ENCODE peak calls at places on chromosome 16, in eight cellular contexts. X is AG04450, T is prostate gland, P is SK-N-MC, B is right atrium auricular region, M is GM23338, L is HepG2, Q is left lung. O is an unnamed sample.

GRCh38 chr16:11841026-11841425 is 10.3 kb downstream of the RSL1D1 start:
- DNase-seq in X (no peak), T (no peak), P (no peak), B (no peak), M (no peak), L (no peak), Q (no peak), O (no peak)

GRCh38 chr16:47311738-47312505 is 148.9 kb downstream of the ITFG1 start:
- DNase-seq in X (no peak), T (no peak), P (no peak), B (no peak), M (peak), L (no peak), Q (no peak), O (peak)

GRCh38 chr16:56972403-56972802 is 10.7 kb downstream of the CETP start:
- DNase-seq in X (no peak), T (no peak), P (no peak), B (no peak), M (no peak), L (no peak), Q (no peak), O (no peak)

GRCh38 chr16:56848955-56849689 is 15.9 kb upstream of the SLC12A3 start:
- DNase-seq in X (no peak), T (no peak), P (no peak), B (no peak), M (no peak), L (peak), Q (no peak), O (no peak)

GRCh38 chr16:9849697-9850245 is 332.5 kb downstream of the GRIN2A start:
- DNase-seq in X (no peak), T (no peak), P (no peak), B (no peak), M (no peak), L (no peak), Q (no peak), O (no peak)

GRCh38 chr16:88639231-88640038 is 1.1 kb downstream of the IL17C start:
- DNase-seq in X (no peak), T (no peak), P (no peak), B (no peak), M (peak), L (no peak), Q (no peak), O (no peak)

GRCh38 chr16:28573738-28574718 is 20.3 kb downstream of the SGF29 start:
- DNase-seq in X (no peak), T (no peak), P (no peak), B (no peak), M (no peak), L (no peak), Q (peak), O (no peak)

GRCh38 chr16:89361756-89362155 is 128.6 kb downstream of the ANKRD11 start:
- DNase-seq in X (no peak), T (no peak), P (no peak), B (no peak), M (no peak), L (no peak), Q (no peak), O (no peak)

GRCh38 chr16:82031116-82032084 is 3.7 kb upstream of the HSD17B2 start:
- DNase-seq in X (peak), T (peak), P (peak), B (no peak), M (peak), L (peak), Q (no peak), O (peak)

GRCh38 chr16:89320717-89321501 is 103.4 kb downstream of the ZNF778 start:
- DNase-seq in X (no peak), T (no peak), P (no peak), B (no peak), M (peak), L (no peak), Q (no peak), O (no peak)

GRCh38 chr16:31223044-31223443 is 6.1 kb upstream of the PYDC1 start:
- DNase-seq in X (no peak), T (no peak), P (no peak), B (no peak), M (no peak), L (no peak), Q (no peak), O (no peak)

GRCh38 chr16:19384656-19385055 is 33.0 kb upstream of the TMC5 start:
- DNase-seq in X (no peak), T (peak), P (no peak), B (no peak), M (no peak), L (no peak), Q (peak), O (no peak)

GRCh38 chr16:53372942-53373871 is 61.1 kb upstream of the RBL2 start:
- DNase-seq in X (no peak), T (peak), P (no peak), B (no peak), M (peak), L (no peak), Q (peak), O (no peak)

GRCh38 chr16:6611535-6611934 is 721.1 kb upstream of the RBFOX1 start:
- DNase-seq in X (no peak), T (no peak), P (no peak), B (no peak), M (peak), L (no peak), Q (no peak), O (no peak)

GRCh38 chr16:79740153-79740720 is 139.7 kb upstream of the MAF start:
- DNase-seq in X (no peak), T (no peak), P (no peak), B (no peak), M (no peak), L (peak), Q (no peak), O (no peak)

GRCh38 chr16:81445143-81445922 is 725 bp downstream of the CMIP start:
- DNase-seq in X (no peak), T (no peak), P (no peak), B (no peak), M (peak), L (no peak), Q (no peak), O (no peak)

GRCh38 chr16:11689031-11689840 is 21.0 kb downstream of the SNN start:
- DNase-seq in X (no peak), T (no peak), P (no peak), B (peak), M (no peak), L (no peak), Q (no peak), O (no peak)

GRCh38 chr16:87414251-87414680 is 22.1 kb downstream of the MAP1LC3B start:
- DNase-seq in X (no peak), T (no peak), P (no peak), B (no peak), M (no peak), L (no peak), Q (no peak), O (no peak)

GRCh38 chr16:89188064-89188441 is 12.3 kb downstream of the SLC22A31 start:
- DNase-seq in X (no peak), T (no peak), P (no peak), B (no peak), M (no peak), L (no peak), Q (peak), O (no peak)

GRCh38 chr16:66446737-66447136 is 19.6 kb downstream of the BEAN1 start:
- DNase-seq in X (no peak), T (no peak), P (no peak), B (no peak), M (no peak), L (no peak), Q (no peak), O (no peak)

GRCh38 chr16:11612110-11612981 is 25.6 kb upstream of the LITAF start:
- DNase-seq in X (no peak), T (no peak), P (no peak), B (no peak), M (peak), L (peak), Q (peak), O (no peak)

GRCh38 chr16:75763250-75763649 is 37.0 kb upstream of the CPHXL start:
- DNase-seq in X (no peak), T (no peak), P (no peak), B (no peak), M (peak), L (no peak), Q (no peak), O (no peak)

GRCh38 chr16:17277981-17278381 is 192.8 kb downstream of the XYLT1 start:
- DNase-seq in X (no peak), T (peak), P (no peak), B (no peak), M (peak), L (peak), Q (no peak), O (no peak)

GRCh38 chr16:21652451-21652850 is at the start of gene IGSF6:
- DNase-seq in X (no peak), T (no peak), P (no peak), B (no peak), M (no peak), L (no peak), Q (no peak), O (no peak)

GRCh38 chr16:53908731-53909130 is 204.8 kb downstream of the FTO start:
- DNase-seq in X (peak), T (no peak), P (no peak), B (no peak), M (no peak), L (no peak), Q (no peak), O (no peak)

GRCh38 chr16:83968891-83969672 is 1.0 kb downstream of the NECAB2 start:
- DNase-seq in X (no peak), T (no peak), P (no peak), B (no peak), M (peak), L (no peak), Q (no peak), O (no peak)

GRCh38 chr16:11639925-11640899 is 28.0 kb upstream of the SNN start:
- DNase-seq in X (peak), T (peak), P (peak), B (peak), M (peak), L (peak), Q (peak), O (peak)

GRCh38 chr16:56830669-56831068 is 34.3 kb upstream of the SLC12A3 start:
- DNase-seq in X (no peak), T (no peak), P (no peak), B (no peak), M (no peak), L (no peak), Q (no peak), O (no peak)

GRCh38 chr16:47143677-47144558 is at the start of gene NETO2:
- DNase-seq in X (no peak), T (peak), P (no peak), B (no peak), M (peak), L (peak), Q (peak), O (no peak)

GRCh38 chr16:51276335-51276734 is 125.3 kb upstream of the SALL1 start:
- DNase-seq in X (no peak), T (no peak), P (no peak), B (no peak), M (no peak), L (no peak), Q (no peak), O (no peak)

GRCh38 chr16:19859603-19860002 is 25.0 kb downstream of the GPRC5B start:
- DNase-seq in X (no peak), T (no peak), P (no peak), B (no peak), M (peak), L (no peak), Q (no peak), O (no peak)

GRCh38 chr16:84603115-84603816 is 14.6 kb downstream of the COTL1 start:
- DNase-seq in X (peak), T (no peak), P (no peak), B (peak), M (no peak), L (no peak), Q (peak), O (peak)

GRCh38 chr16:69373019-69373418 is 12.8 kb downstream of the TERF2 start:
- DNase-seq in X (no peak), T (no peak), P (no peak), B (no peak), M (no peak), L (no peak), Q (no peak), O (no peak)
- H3K27ac ChIP-seq in X (no peak), T (no peak), P (no peak), B (no peak), M (no peak), L (peak), Q (no peak), O (no peak)

GRCh38 chr16:4298761-4299522 is 16.9 kb upstream of the GLIS2 start:
- DNase-seq in X (peak), T (peak), P (no peak), B (peak), M (peak), L (no peak), Q (peak), O (no peak)
- H3K27ac ChIP-seq in X (peak), T (peak), P (peak), B (peak), M (peak), L (no peak), Q (peak), O (no peak)

GRCh38 chr16:69072640-69072974 is 32.8 kb upstream of the HAS3 start:
- DNase-seq in X (no peak), T (no peak), P (no peak), B (no peak), M (no peak), L (no peak), Q (no peak), O (no peak)

GRCh38 chr16:69078073-69078472 is 27.4 kb upstream of the HAS3 start:
- DNase-seq in X (no peak), T (no peak), P (no peak), B (no peak), M (peak), L (no peak), Q (no peak), O (no peak)

GRCh38 chr16:69073181-69073669 is 32.2 kb upstream of the HAS3 start:
- DNase-seq in X (no peak), T (no peak), P (no peak), B (no peak), M (no peak), L (peak), Q (no peak), O (no peak)

GRCh38 chr16:69077251-69077650 is 28.2 kb upstream of the HAS3 start:
- DNase-seq in X (no peak), T (no peak), P (no peak), B (no peak), M (no peak), L (no peak), Q (no peak), O (no peak)
- H3K27ac ChIP-seq in X (no peak), T (no peak), P (no peak), B (no peak), M (peak), L (no peak), Q (no peak), O (no peak)

GRCh38 chr16:67872631-67873434 is at the start of gene EDC4:
- DNase-seq in X (peak), T (peak), P (no peak), B (peak), M (peak), L (peak), Q (peak), O (peak)

GRCh38 chr16:67873435-67874146 is 739 bp downstream of the EDC4 start:
- DNase-seq in X (no peak), T (no peak), P (no peak), B (no peak), M (peak), L (no peak), Q (no peak), O (no peak)

GRCh38 chr16:67877064-67877463 is 4.2 kb downstream of the EDC4 start:
- DNase-seq in X (no peak), T (no peak), P (no peak), B (no peak), M (no peak), L (no peak), Q (no peak), O (no peak)

GRCh38 chr16:67872131-67872630 is 671 bp upstream of the EDC4 start:
- DNase-seq in X (no peak), T (no peak), P (no peak), B (no peak), M (no peak), L (no peak), Q (no peak), O (no peak)

GRCh38 chr16:67874147-67874771 is 1.4 kb downstream of the EDC4 start:
- DNase-seq in X (no peak), T (no peak), P (no peak), B (no peak), M (no peak), L (no peak), Q (no peak), O (no peak)
- H3K27ac ChIP-seq in X (no peak), T (no peak), P (no peak), B (no peak), M (no peak), L (peak), Q (no peak), O (no peak)

GRCh38 chr16:73017321-73017720 is 30.6 kb downstream of the ZFHX3 start:
- DNase-seq in X (no peak), T (no peak), P (no peak), B (no peak), M (no peak), L (no peak), Q (peak), O (no peak)
- H3K27ac ChIP-seq in X (no peak), T (peak), P (no peak), B (no peak), M (no peak), L (no peak), Q (no peak), O (no peak)

DNA sequence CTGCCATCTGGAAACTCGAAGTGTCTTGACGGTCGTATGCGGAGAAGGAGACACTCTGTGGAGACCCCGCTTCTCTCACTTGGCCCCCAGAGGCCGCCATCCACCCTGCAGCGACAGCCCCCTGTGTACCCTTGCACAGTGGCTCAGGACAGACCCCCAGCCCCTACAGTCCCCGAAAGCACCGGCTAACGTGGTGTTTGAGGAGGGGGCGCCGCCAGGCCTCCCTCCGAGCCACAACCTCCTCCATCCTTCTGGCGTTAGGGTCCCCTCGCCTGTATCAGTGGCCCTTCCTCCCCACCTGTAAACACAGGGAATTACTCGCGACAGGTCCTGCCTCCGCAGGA is 73.6 kb downstream of the LMF1 start:
- DNase-seq in X (no peak), T (no peak), P (no peak), B (no peak), M (no peak), L (no peak), Q (no peak), O (no peak)
- H3K27ac ChIP-seq in X (no peak), T (no peak), P (no peak), B (no peak), M (no peak), L (no peak), Q (no peak), O (peak)

O was measured in substantia nigra.